ENCODE peak calls at places on chromosomes 1 and 21, in four cellular contexts. One of them, this sample, is unnamed.

GRCh38 chr1:203665986-203666385 is 39.4 kb downstream of the ATP2B4 start:
- DNase-seq in K562: no peak
- DNase-seq in H1: no peak
- DNase-seq in GM12878: no peak
- DNase-seq in this sample: no peak

GRCh38 chr1:211305044-211305443 is 21.6 kb upstream of the TRAF5 start:
- DNase-seq in GM12878: no peak
- DNase-seq in K562: no peak
- DNase-seq in H1: no peak
- DNase-seq in this sample: no peak

GRCh38 chr1:217881607-217882332 is 250.6 kb downstream of the SPATA17 start:
- DNase-seq in H1: no peak
- DNase-seq in GM12878: no peak
- DNase-seq in K562: no peak
- DNase-seq in this sample: no peak

GRCh38 chr21:44509539-44509938 is 30.5 kb downstream of the KRTAP10-1 start:
- DNase-seq in H1: no peak
- DNase-seq in K562: no peak
- DNase-seq in GM12878: no peak
- DNase-seq in this sample: no peak

GRCh38 chr1:43284711-43285110 is 670 bp downstream of the C1orf210 start:
- DNase-seq in K562: no peak
- DNase-seq in GM12878: no peak
- DNase-seq in H1: no peak
- DNase-seq in this sample: no peak

GRCh38 chr1:185453496-185454192 is 136.6 kb upstream of the IVNS1ABP start:
- DNase-seq in GM12878: no peak
- DNase-seq in H1: no peak
- DNase-seq in K562: no peak
- DNase-seq in this sample: no peak

GRCh38 chr1:56278052-56278451 is 301.3 kb downstream of the PLPP3 start:
- DNase-seq in H1: no peak
- DNase-seq in K562: no peak
- DNase-seq in GM12878: no peak
- DNase-seq in this sample: no peak

GRCh38 chr1:63943393-63943792 is 169.6 kb downstream of the ROR1 start:
- DNase-seq in K562: no peak
- DNase-seq in GM12878: no peak
- DNase-seq in H1: no peak
- DNase-seq in this sample: no peak

GRCh38 chr1:227317541-227318002 is 720 bp downstream of the CDC42BPA start:
- DNase-seq in K562: peak
- DNase-seq in GM12878: no peak
- DNase-seq in H1: peak
- DNase-seq in this sample: peak

GRCh38 chr1:152817309-152817708 is 5.5 kb downstream of the LCE1B start:
- DNase-seq in GM12878: no peak
- DNase-seq in K562: no peak
- DNase-seq in H1: no peak
- DNase-seq in this sample: no peak

GRCh38 chr1:20483833-20484525 is 2.0 kb downstream of the CAMK2N1 start:
- DNase-seq in H1: peak
- DNase-seq in GM12878: no peak
- DNase-seq in K562: no peak
- DNase-seq in this sample: no peak

GRCh38 chr1:5575396-5576110 is 416.7 kb downstream of the NPHP4 start:
- DNase-seq in H1: peak
- DNase-seq in GM12878: no peak
- DNase-seq in K562: no peak
- DNase-seq in this sample: no peak

GRCh38 chr1:203325004-203325417 is 19.7 kb downstream of the BTG2 start:
- DNase-seq in GM12878: peak
- DNase-seq in H1: peak
- DNase-seq in K562: no peak
- DNase-seq in this sample: no peak

GRCh38 chr1:238061967-238062613 is 171.4 kb upstream of the ZP4 start:
- DNase-seq in GM12878: no peak
- DNase-seq in K562: no peak
- DNase-seq in H1: no peak
- DNase-seq in this sample: no peak

GRCh38 chr1:206535853-206536188 is 28.5 kb downstream of the RASSF5 start:
- DNase-seq in K562: no peak
- DNase-seq in H1: no peak
- DNase-seq in GM12878: no peak
- DNase-seq in this sample: no peak

GRCh38 chr1:224472806-224473205 is 38.2 kb upstream of the WDR26 start:
- DNase-seq in K562: no peak
- DNase-seq in H1: no peak
- DNase-seq in GM12878: no peak
- DNase-seq in this sample: no peak

GRCh38 chr1:9037476-9038337 is 11.5 kb upstream of the SLC2A7 start:
- DNase-seq in GM12878: peak
- DNase-seq in K562: no peak
- DNase-seq in H1: no peak
- DNase-seq in this sample: no peak

GRCh38 chr1:157289001-157289400 is 150.8 kb upstream of the ETV3 start:
- DNase-seq in H1: no peak
- DNase-seq in GM12878: no peak
- DNase-seq in K562: no peak
- DNase-seq in this sample: no peak

GRCh38 chr1:19344372-19344810 is 32.3 kb downstream of the SLC66A1 start:
- DNase-seq in GM12878: no peak
- DNase-seq in K562: peak
- DNase-seq in H1: peak
- DNase-seq in this sample: peak

GRCh38 chr1:168623003-168623828 is 46.8 kb downstream of the XCL1 start:
- DNase-seq in K562: peak
- DNase-seq in GM12878: no peak
- DNase-seq in H1: no peak
- DNase-seq in this sample: no peak

GRCh38 chr1:232915212-232915611 is 35.2 kb upstream of the NTPCR start:
- DNase-seq in K562: no peak
- DNase-seq in H1: no peak
- DNase-seq in GM12878: no peak
- DNase-seq in this sample: no peak

GRCh38 chr21:44898851-44899767 is 21.6 kb downstream of the ITGB2 start:
- DNase-seq in H1: no peak
- DNase-seq in K562: no peak
- DNase-seq in GM12878: no peak
- DNase-seq in this sample: no peak

GRCh38 chr1:155247667-155248563 is 7.4 kb downstream of the ENTREP3 start:
- DNase-seq in K562: no peak
- DNase-seq in GM12878: no peak
- DNase-seq in H1: no peak
- DNase-seq in this sample: no peak

GRCh38 chr1:215284966-215285365 is 202.4 kb downstream of the KCNK2 start:
- DNase-seq in GM12878: no peak
- DNase-seq in K562: no peak
- DNase-seq in H1: no peak
- DNase-seq in this sample: no peak

GRCh38 chr1:31576201-31576669 is at the start of gene TINAGL1:
- DNase-seq in GM12878: no peak
- DNase-seq in H1: peak
- DNase-seq in K562: peak
- DNase-seq in this sample: peak

GRCh38 chr21:35563885-35564451 is 496.4 kb downstream of the SETD4 start:
- DNase-seq in GM12878: no peak
- DNase-seq in H1: no peak
- DNase-seq in K562: no peak
- DNase-seq in this sample: no peak

GRCh38 chr1:12075195-12076114 is 12.4 kb downstream of the TNFRSF8 start:
- DNase-seq in K562: peak
- DNase-seq in H1: no peak
- DNase-seq in GM12878: no peak
- DNase-seq in this sample: no peak

GRCh38 chr21:39575778-39576177 is 37.0 kb upstream of the B3GALT5 start:
- DNase-seq in GM12878: no peak
- DNase-seq in K562: no peak
- DNase-seq in H1: no peak
- DNase-seq in this sample: no peak

GRCh38 chr1:85911742-85912141 is 203.5 kb upstream of the ZNHIT6 start:
- DNase-seq in H1: no peak
- DNase-seq in K562: no peak
- DNase-seq in GM12878: no peak
- DNase-seq in this sample: no peak

GRCh38 chr1:92184632-92185031 is 33.1 kb upstream of the C1orf146 start:
- DNase-seq in GM12878: no peak
- DNase-seq in K562: no peak
- DNase-seq in H1: no peak
- DNase-seq in this sample: no peak

GRCh38 chr1:104592926-104593325 is 843.2 kb downstream of the AMY1C start:
- DNase-seq in K562: no peak
- DNase-seq in H1: no peak
- DNase-seq in GM12878: no peak
- DNase-seq in this sample: no peak

GRCh38 chr21:29433366-29434059 is 134.8 kb downstream of the BACH1 start:
- DNase-seq in H1: no peak
- DNase-seq in GM12878: no peak
- DNase-seq in K562: peak
- DNase-seq in this sample: no peak

GRCh38 chr1:167175901-167176300 is 44.8 kb upstream of the POU2F1 start:
- DNase-seq in H1: no peak
- DNase-seq in GM12878: no peak
- DNase-seq in K562: no peak
- DNase-seq in this sample: no peak

GRCh38 chr1:2248127-2248826 is 20.2 kb downstream of the SKI start:
- DNase-seq in H1: peak
- DNase-seq in GM12878: no peak
- DNase-seq in K562: no peak
- DNase-seq in this sample: peak

GRCh38 chr1:47708658-47709301 is 270.9 kb downstream of the FOXD2 start:
- DNase-seq in H1: peak
- DNase-seq in GM12878: no peak
- DNase-seq in K562: no peak
- DNase-seq in this sample: no peak

GRCh38 chr1:81149649-81150335 is 650.9 kb upstream of the ADGRL2 start:
- DNase-seq in K562: no peak
- DNase-seq in H1: no peak
- DNase-seq in GM12878: no peak
- DNase-seq in this sample: no peak
- TF ChIP-seq MAX in K562: no peak
- TF ChIP-seq MAX in H1: no peak
- TF ChIP-seq MAX in GM12878: no peak
- TF ChIP-seq MAX in this sample: no peak

DNA sequence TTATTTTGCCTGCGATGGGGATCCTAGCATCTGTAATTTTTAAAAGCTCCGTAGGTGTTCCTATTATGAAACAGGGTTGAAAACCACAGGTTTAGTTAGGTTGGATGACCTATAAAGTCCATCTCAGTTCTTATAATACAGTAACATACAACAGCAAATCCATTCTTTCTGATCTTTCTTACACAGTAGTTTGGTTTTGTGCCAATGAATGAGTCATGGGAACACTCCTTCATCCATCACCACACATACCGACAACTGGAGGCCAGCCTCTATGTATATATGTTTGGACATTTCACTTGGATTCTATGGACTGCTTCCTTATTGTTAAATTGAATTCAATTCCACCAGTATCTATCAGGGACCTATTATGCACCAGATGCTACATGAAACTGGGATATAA is 118.4 kb upstream of the L1TD1 start:
- DNase-seq in K562: peak
- DNase-seq in GM12878: no peak
- DNase-seq in H1: no peak
- DNase-seq in this sample: peak
- TF ChIP-seq JUND in K562: peak
- TF ChIP-seq JUND in GM12878: no peak
- TF ChIP-seq JUND in H1: no peak
- TF ChIP-seq JUND in this sample: no peak

GRCh38 chr1:30374400-30375070 is 348.9 kb downstream of the MATN1 start:
- DNase-seq in H1: peak
- DNase-seq in K562: no peak
- DNase-seq in GM12878: no peak
- DNase-seq in this sample: no peak
- TF ChIP-seq CBX5 in H1: no peak
- TF ChIP-seq CBX5 in K562: no peak
- TF ChIP-seq CBX5 in GM12878: no peak
- TF ChIP-seq CBX5 in this sample: no peak

GRCh38 chr1:244667797-244668196 is 14.9 kb downstream of the DESI2 start:
- DNase-seq in H1: no peak
- DNase-seq in GM12878: no peak
- DNase-seq in K562: no peak
- DNase-seq in this sample: no peak
- TF ChIP-seq MAX in H1: no peak
- TF ChIP-seq MAX in GM12878: no peak
- TF ChIP-seq MAX in K562: no peak
- TF ChIP-seq MAX in this sample: no peak

DNA sequence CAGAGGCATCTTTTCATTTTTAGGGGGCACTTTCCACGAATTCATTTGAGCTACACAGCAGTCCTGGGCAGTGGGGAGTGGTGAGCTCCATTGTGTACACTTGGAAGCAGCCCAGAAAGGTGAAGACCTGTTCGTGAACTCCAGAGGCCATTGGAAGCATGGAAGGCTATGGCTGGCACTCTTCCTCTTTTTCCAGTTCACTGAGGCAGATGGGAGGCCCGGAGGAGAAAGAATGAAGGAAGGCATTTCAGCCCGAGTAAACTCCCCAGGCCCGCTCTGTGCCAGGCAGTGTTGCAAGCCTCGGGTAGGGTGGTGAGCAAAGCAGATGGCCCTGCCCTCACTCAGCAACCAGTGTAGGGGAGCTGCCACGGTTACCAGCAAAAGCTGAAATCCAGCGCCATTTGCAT is 673 bp upstream of the DHCR24 start:
- DNase-seq in GM12878: no peak
- DNase-seq in H1: no peak
- DNase-seq in K562: no peak
- DNase-seq in this sample: no peak
- TF ChIP-seq JUND in GM12878: no peak
- TF ChIP-seq JUND in H1: no peak
- TF ChIP-seq JUND in K562: no peak
- TF ChIP-seq JUND in this sample: no peak

DNA sequence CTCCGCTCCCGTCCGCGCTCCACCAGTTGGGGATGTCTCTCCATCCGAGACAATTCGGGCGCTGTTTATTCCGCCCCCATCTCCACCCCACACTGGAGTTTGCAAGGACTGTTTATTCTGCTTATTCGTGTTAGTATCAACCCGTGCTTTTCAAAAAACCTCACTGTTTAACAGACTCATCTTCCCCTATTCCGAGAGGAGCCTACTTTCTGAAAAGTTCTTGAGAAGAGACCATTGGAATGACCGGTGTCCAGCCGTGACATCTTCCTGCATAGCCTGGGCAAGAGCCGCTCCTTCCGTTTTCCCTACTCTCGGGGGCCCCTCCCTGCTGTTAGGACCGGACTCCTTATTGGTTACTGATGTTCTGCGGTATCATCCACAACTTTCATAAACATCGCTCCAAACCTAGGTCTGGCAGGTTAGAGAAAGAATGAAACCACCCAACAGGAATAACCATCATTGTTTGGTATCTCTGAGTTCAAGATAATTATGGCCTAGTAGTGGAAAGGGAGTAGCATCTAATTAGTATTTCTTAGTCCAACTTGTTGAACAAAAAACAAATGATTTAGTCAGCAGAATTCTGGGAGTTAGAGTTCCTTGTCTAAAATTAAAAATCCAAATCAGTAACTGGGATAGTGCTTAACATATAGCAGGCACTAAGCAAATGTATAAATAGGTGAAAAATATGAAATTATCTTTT is 804 bp downstream of the STXBP3 start:
- DNase-seq in K562: peak
- DNase-seq in H1: peak
- DNase-seq in GM12878: peak
- DNase-seq in this sample: peak
- TF ChIP-seq CBX5 in K562: no peak
- TF ChIP-seq CBX5 in H1: no peak
- TF ChIP-seq CBX5 in GM12878: no peak
- TF ChIP-seq CBX5 in this sample: no peak